ENCODE peak calls at places on chromosomes 7 and 10, in ten cellular contexts. B is sciatic nerve; Y is uterus; K is lower leg skin; W is colonic mucosa; D is NCI-H748 treated with DMSO at 0.1 percent for 48 hours; U is A549; S is fibroblast of pulmonary artery; O is stimulated activated CD4-positive, alpha-beta T cell treated with anti-CD3 and anti-CD28 coated beads, Interleukin-12 subunit alpha, Interleukin-12 subunit beta, amount 100 ng/mL, for 48 hours; A is stimulated activated CD8-positive, alpha-beta memory T cell treated with anti-CD3 and anti-CD28 coated beads, Interleukin-7, amount 100 ng/mL, for 24 hours. L is an unnamed sample.

GRCh38 chr7:151057038-151057736 is 510 bp downstream of the CDK5 start:
- DNase-seq in A (no peak), O (no peak), U (peak), Y (peak), B (no peak), S (no peak), W (no peak), K (no peak), D (peak), L (peak)

GRCh38 chr7:25303380-25304321 is 75.4 kb upstream of the NPVF start:
- DNase-seq in Y (no peak), W (no peak), B (no peak), U (no peak), O (no peak), K (no peak), S (peak), A (no peak), D (no peak), L (no peak)

GRCh38 chr7:80770675-80771081 is 132.2 kb downstream of the CD36 start:
- DNase-seq in U (no peak), S (no peak), W (no peak), Y (no peak), D (no peak), O (no peak), K (no peak), B (no peak), A (no peak), L (no peak)

GRCh38 chr7:142909921-142910521 is 23.5 kb downstream of the TRPV5 start:
- DNase-seq in B (no peak), A (no peak), D (no peak), O (no peak), K (no peak), U (no peak), Y (no peak), W (no peak), S (no peak), L (no peak)

GRCh38 chr10:26983156-26983555 is 117.1 kb downstream of the ANKRD26 start:
- DNase-seq in B (no peak), S (no peak), U (no peak), Y (no peak), D (no peak), A (no peak), O (no peak), W (no peak), K (no peak), L (no peak)

GRCh38 chr7:83819911-83820310 is 171.0 kb upstream of the SEMA3E start:
- DNase-seq in U (no peak), D (no peak), Y (no peak), O (no peak), K (no peak), S (no peak), A (no peak), W (no peak), B (no peak), L (no peak)

GRCh38 chr7:1534330-1535099 is 4.0 kb downstream of the MAFK start:
- DNase-seq in A (no peak), O (no peak), W (no peak), U (no peak), Y (peak), K (peak), B (peak), D (no peak), S (no peak), L (no peak)

GRCh38 chr10:128416231-128416630 is 290.0 kb upstream of the MKI67 start:
- DNase-seq in D (no peak), U (no peak), S (no peak), K (no peak), A (no peak), O (no peak), B (no peak), Y (no peak), W (no peak), L (no peak)

GRCh38 chr7:70940597-70940996 is 191.3 kb upstream of the GALNT17 start:
- DNase-seq in B (no peak), O (no peak), W (no peak), U (no peak), A (no peak), S (no peak), Y (no peak), D (no peak), K (peak), L (no peak)

GRCh38 chr7:125099519-125099918 is 169.9 kb upstream of the POT1 start:
- DNase-seq in K (no peak), D (no peak), B (no peak), A (no peak), Y (no peak), O (no peak), W (no peak), S (no peak), U (no peak), L (no peak)

GRCh38 chr10:32036922-32037321 is 19.3 kb downstream of the KIF5B start:
- DNase-seq in W (no peak), D (no peak), B (no peak), K (no peak), U (no peak), S (no peak), Y (no peak), A (no peak), O (no peak), L (no peak)

GRCh38 chr7:4190021-4190981 is 491.8 kb upstream of the FOXK1 start:
- DNase-seq in S (no peak), U (no peak), W (no peak), A (no peak), Y (no peak), D (peak), K (no peak), B (no peak), O (no peak), L (no peak)

GRCh38 chr10:5585517-5586222 is 60.9 kb downstream of the CALML3 start:
- DNase-seq in W (no peak), S (no peak), Y (no peak), K (no peak), U (no peak), A (no peak), B (no peak), O (no peak), D (peak), L (no peak)

GRCh38 chr7:132666076-132666775 is 90.0 kb upstream of the PLXNA4 start:
- DNase-seq in Y (no peak), S (no peak), A (no peak), O (no peak), B (no peak), U (no peak), W (no peak), K (no peak), D (no peak), L (no peak)

GRCh38 chr10:31317652-31318381 is 1.2 kb upstream of the ZEB1 start:
- DNase-seq in S (no peak), K (no peak), D (no peak), W (no peak), B (no peak), Y (no peak), A (peak), O (no peak), U (no peak), L (no peak)

GRCh38 chr10:108783897-108784296 is 1139.4 kb downstream of the XPNPEP1 start:
- DNase-seq in B (no peak), O (peak), W (peak), U (peak), S (peak), K (no peak), D (peak), A (no peak), Y (no peak), L (no peak)

GRCh38 chr10:23439452-23439919 is 611 bp downstream of the OTUD1 start:
- DNase-seq in W (no peak), A (no peak), Y (peak), U (peak), K (peak), S (peak), B (no peak), O (no peak), D (no peak), L (no peak)

GRCh38 chr10:3124412-3125175 is 48.0 kb downstream of the PITRM1 start:
- DNase-seq in K (no peak), W (no peak), S (no peak), D (no peak), Y (no peak), U (no peak), A (no peak), B (no peak), O (no peak), L (no peak)

GRCh38 chr10:74825371-74826141 is 844 bp upstream of the KAT6B start:
- DNase-seq in U (peak), W (peak), D (peak), Y (no peak), O (peak), K (peak), B (no peak), S (no peak), A (no peak), L (peak)

GRCh38 chr7:87147500-87147899 is 4.8 kb upstream of the DMTF1 start:
- DNase-seq in U (no peak), A (no peak), S (no peak), D (no peak), O (no peak), W (no peak), B (no peak), K (no peak), Y (no peak), L (no peak)

GRCh38 chr10:130762481-130762880 is 549.0 kb downstream of the TCERG1L start:
- DNase-seq in Y (no peak), W (no peak), S (no peak), D (no peak), K (no peak), O (no peak), U (no peak), B (no peak), A (no peak), L (no peak)

GRCh38 chr10:124899151-124899550 is 42.8 kb upstream of the ZRANB1 start:
- DNase-seq in A (no peak), W (no peak), U (no peak), Y (no peak), B (no peak), D (no peak), S (no peak), O (no peak), K (peak), L (no peak)

GRCh38 chr10:29257106-29257783 is 31.6 kb upstream of the LYZL1 start:
- DNase-seq in B (peak), A (no peak), W (no peak), O (no peak), S (peak), U (no peak), D (no peak), Y (peak), K (no peak), L (no peak)

GRCh38 chr7:28258240-28258639 is 77.6 kb upstream of the JAZF1 start:
- DNase-seq in K (no peak), U (no peak), D (peak), B (no peak), W (no peak), A (no peak), Y (no peak), S (no peak), O (no peak), L (no peak)

GRCh38 chr10:124228451-124228850 is 135.1 kb upstream of the CHST15 start:
- DNase-seq in A (no peak), S (no peak), W (no peak), D (no peak), K (no peak), B (no peak), U (no peak), O (no peak), Y (no peak), L (no peak)

GRCh38 chr7:136874393-136875032 is 6.1 kb downstream of the CHRM2 start:
- DNase-seq in B (no peak), O (no peak), A (no peak), D (peak), W (no peak), S (peak), U (no peak), Y (no peak), K (no peak), L (no peak)